ENCODE peak calls at places on chromosomes 5 and 9, in eight cellular contexts. C, Z, L, H, E, T, Q and S are unnamed samples.

GRCh38 chr9:98785333-98785933 is 10.9 kb downstream of the ANKS6 start:
- DNase-seq in C (no peak), Z (no peak), L (no peak), H (no peak), E (no peak), T (no peak), Q (no peak), S (peak)

GRCh38 chr9:108296056-108296455 is 559.7 kb downstream of the ACTL7B start:
- DNase-seq in C (no peak), Z (no peak), L (peak), H (no peak), E (no peak), T (no peak), Q (no peak), S (no peak)

GRCh38 chr9:19828586-19828985 is 39.7 kb upstream of the SLC24A2 start:
- DNase-seq in C (no peak), Z (peak), L (no peak), H (no peak), E (no peak), T (no peak), Q (no peak), S (no peak)

GRCh38 chr5:2441496-2442180 is 309.8 kb downstream of the IRX2 start:
- DNase-seq in C (no peak), Z (no peak), L (no peak), H (no peak), E (no peak), T (no peak), Q (no peak), S (no peak)

GRCh38 chr9:133563286-133564213 is 29.0 kb downstream of the ADAMTSL2 start:
- DNase-seq in C (no peak), Z (no peak), L (no peak), H (peak), E (no peak), T (peak), Q (no peak), S (peak)

GRCh38 chr9:116555102-116555501 is 132.0 kb upstream of the TRIM32 start:
- DNase-seq in C (peak), Z (no peak), L (no peak), H (no peak), E (no peak), T (no peak), Q (no peak), S (no peak)

GRCh38 chr5:35656721-35657120 is 39.1 kb downstream of the SPEF2 start:
- DNase-seq in C (no peak), Z (no peak), L (no peak), H (no peak), E (no peak), T (no peak), Q (no peak), S (no peak)

GRCh38 chr9:87381050-87381711 is 116.5 kb upstream of the DAPK1 start:
- DNase-seq in C (no peak), Z (no peak), L (no peak), H (no peak), E (no peak), T (no peak), Q (no peak), S (no peak)

GRCh38 chr9:88196456-88196855 is 58.2 kb upstream of the SPATA31C2 start:
- DNase-seq in C (no peak), Z (no peak), L (no peak), H (no peak), E (no peak), T (peak), Q (no peak), S (no peak)

GRCh38 chr9:89171693-89172092 is 6.9 kb downstream of the SHC3 start:
- DNase-seq in C (peak), Z (no peak), L (no peak), H (no peak), E (no peak), T (no peak), Q (peak), S (no peak)

GRCh38 chr9:84677080-84677479 is 7.6 kb downstream of the NTRK2 start:
- DNase-seq in C (no peak), Z (no peak), L (no peak), H (no peak), E (no peak), T (no peak), Q (no peak), S (no peak)

GRCh38 chr5:173627271-173627670 is 10.8 kb upstream of the BOD1 start:
- DNase-seq in C (no peak), Z (no peak), L (no peak), H (no peak), E (no peak), T (no peak), Q (no peak), S (no peak)

GRCh38 chr9:118665226-118665919 is 703.9 kb downstream of the BRINP1 start:
- DNase-seq in C (no peak), Z (no peak), L (no peak), H (no peak), E (no peak), T (no peak), Q (no peak), S (no peak)

GRCh38 chr5:179758905-179759304 is 26.3 kb downstream of the MAML1 start:
- DNase-seq in C (no peak), Z (no peak), L (no peak), H (no peak), E (peak), T (no peak), Q (no peak), S (no peak)

GRCh38 chr9:84325347-84325982 is 15.1 kb downstream of the SLC28A3 start:
- DNase-seq in C (no peak), Z (no peak), L (no peak), H (no peak), E (no peak), T (peak), Q (peak), S (no peak)

GRCh38 chr9:135028956-135029355 is 58.5 kb upstream of the OLFM1 start:
- DNase-seq in C (no peak), Z (no peak), L (no peak), H (no peak), E (no peak), T (no peak), Q (no peak), S (no peak)

GRCh38 chr5:68962632-68963484 is 131.0 kb upstream of the SLC30A5 start:
- DNase-seq in C (peak), Z (no peak), L (peak), H (peak), E (no peak), T (peak), Q (peak), S (peak)

GRCh38 chr5:176986280-176986679 is 20.3 kb downstream of the UIMC1 start:
- DNase-seq in C (no peak), Z (no peak), L (no peak), H (no peak), E (no peak), T (no peak), Q (no peak), S (no peak)

GRCh38 chr5:88877826-88878225 is 5.2 kb downstream of the MEF2C start:
- DNase-seq in C (peak), Z (no peak), L (no peak), H (no peak), E (no peak), T (peak), Q (no peak), S (no peak)

GRCh38 chr5:132506094-132506692 is 15.6 kb upstream of the IRF1 start:
- DNase-seq in C (peak), Z (no peak), L (peak), H (no peak), E (no peak), T (peak), Q (peak), S (no peak)

GRCh38 chr5:73387630-73388370 is 60.8 kb downstream of the FOXD1 start:
- DNase-seq in C (no peak), Z (no peak), L (no peak), H (no peak), E (no peak), T (no peak), Q (no peak), S (no peak)

GRCh38 chr9:12680757-12681156 is 12.4 kb upstream of the TYRP1 start:
- DNase-seq in C (no peak), Z (no peak), L (no peak), H (no peak), E (no peak), T (no peak), Q (no peak), S (no peak)

GRCh38 chr5:38551020-38552017 is 5.1 kb downstream of the LIFR start:
- DNase-seq in C (peak), Z (no peak), L (peak), H (no peak), E (no peak), T (no peak), Q (peak), S (no peak)

GRCh38 chr5:150846651-150847333 is 471 bp downstream of the IRGM start:
- DNase-seq in C (peak), Z (peak), L (peak), H (peak), E (peak), T (peak), Q (peak), S (peak)

GRCh38 chr9:15357050-15357653 is 50.1 kb upstream of the TTC39B start:
- DNase-seq in C (no peak), Z (no peak), L (no peak), H (peak), E (peak), T (no peak), Q (peak), S (no peak)

GRCh38 chr9:136831002-136831719 is 11.1 kb upstream of the AJM1 start:
- DNase-seq in C (no peak), Z (no peak), L (no peak), H (no peak), E (no peak), T (no peak), Q (no peak), S (no peak)

GRCh38 chr9:31542384-31543055 is 841.9 kb upstream of the ACO1 start:
- DNase-seq in C (no peak), Z (peak), L (no peak), H (no peak), E (peak), T (no peak), Q (peak), S (no peak)

GRCh38 chr5:118891252-118891651 is 97.1 kb downstream of the DTWD2 start:
- DNase-seq in C (peak), Z (peak), L (no peak), H (no peak), E (no peak), T (no peak), Q (no peak), S (no peak)

GRCh38 chr9:134655101-134655500 is 13.5 kb downstream of the COL5A1 start:
- DNase-seq in C (no peak), Z (no peak), L (no peak), H (no peak), E (no peak), T (no peak), Q (no peak), S (no peak)

GRCh38 chr5:157187046-157187754 is 6.6 kb downstream of the ITK start:
- DNase-seq in C (no peak), Z (no peak), L (no peak), H (no peak), E (no peak), T (no peak), Q (no peak), S (no peak)

GRCh38 chr9:94084314-94084713 is at the start of gene PTPDC1:
- DNase-seq in C (peak), Z (no peak), L (no peak), H (no peak), E (no peak), T (no peak), Q (peak), S (no peak)

GRCh38 chr9:135957431-135957830 is 3.7 kb downstream of the UBAC1 start:
- DNase-seq in C (no peak), Z (no peak), L (no peak), H (no peak), E (no peak), T (no peak), Q (no peak), S (no peak)

GRCh38 chr5:111853748-111854147 is 96.8 kb upstream of the NREP start:
- DNase-seq in C (peak), Z (no peak), L (peak), H (no peak), E (no peak), T (no peak), Q (no peak), S (no peak)

GRCh38 chr9:17987174-17987573 is 408.3 kb downstream of the SH3GL2 start:
- DNase-seq in C (no peak), Z (no peak), L (no peak), H (no peak), E (no peak), T (no peak), Q (no peak), S (no peak)